ENCODE peak calls at places on chromosomes 12 and 14, in six cellular contexts. T is H1, K is K562, F is HepG2, I is GM12891, Y is GM12878. S is an unnamed sample.

GRCh38 chr12:76636141-76636692 is 76.6 kb upstream of the OSBPL8 start:
- DNase-seq in K (peak; percentile 40), I (no peak), T (no peak), F (no peak), Y (no peak), S (no peak)

GRCh38 chr12:15540469-15540872 is 218.2 kb downstream of the PTPRO start:
- DNase-seq in I (no peak), F (no peak), Y (no peak), K (no peak), T (no peak), S (no peak)

GRCh38 chr14:101241807-101242278 is 319.5 kb upstream of the DIO3 start:
- DNase-seq in K (no peak), T (no peak), Y (no peak), F (no peak), I (no peak), S (no peak)

GRCh38 chr14:69312608-69313007 is 52.6 kb downstream of the GALNT16 start:
- DNase-seq in F (no peak), I (no peak), T (no peak), Y (no peak), K (no peak), S (no peak)

GRCh38 chr12:52744493-52745156 is 32.5 kb downstream of the KRT76 start:
- DNase-seq in T (no peak), I (no peak), K (no peak), Y (no peak), F (no peak), S (no peak)

GRCh38 chr12:66921151-66921550 is 242.3 kb upstream of the GRIP1 start:
- DNase-seq in F (no peak), I (no peak), K (no peak), T (no peak), Y (no peak), S (no peak)

GRCh38 chr12:3820122-3820521 is 53.1 kb downstream of the PARP11 start:
- DNase-seq in I (no peak), T (no peak), K (no peak), Y (no peak), F (peak; percentile 24), S (no peak)

GRCh38 chr12:6430124-6430989 is 14.4 kb upstream of the CD27 start:
- DNase-seq in Y (no peak), K (peak; percentile 70), I (no peak), T (no peak), F (peak; percentile 72), S (no peak)

GRCh38 chr14:20603813-20604212 is 12.6 kb upstream of the RNASE12 start:
- DNase-seq in I (no peak), K (no peak), F (no peak), Y (no peak), T (no peak), S (no peak)

GRCh38 chr12:75959506-75959905 is 72.1 kb downstream of the PHLDA1 start:
- DNase-seq in I (no peak), T (no peak), Y (no peak), F (no peak), K (no peak), S (no peak)

GRCh38 chr14:71187633-71188356 is 280.5 kb downstream of the PCNX1 start:
- DNase-seq in T (no peak), F (no peak), K (no peak), Y (no peak), I (no peak), S (no peak)

GRCh38 chr14:24848427-24848826 is 201.5 kb downstream of the STXBP6 start:
- DNase-seq in I (no peak), T (no peak), K (no peak), Y (no peak), F (no peak), S (no peak)

GRCh38 chr14:99506269-99506668 is 25.1 kb downstream of the CCNK start:
- DNase-seq in I (no peak), Y (no peak), K (no peak), T (no peak), F (no peak), S (no peak)

GRCh38 chr14:38880643-38881567 is 222.1 kb downstream of the SEC23A start:
- DNase-seq in F (peak; percentile 28), I (no peak), T (no peak), K (no peak), Y (no peak), S (no peak)

GRCh38 chr14:83974647-83975163 is 1555.2 kb upstream of the FLRT2 start:
- DNase-seq in T (no peak), I (no peak), Y (no peak), K (no peak), F (no peak), S (no peak)

GRCh38 chr14:79549515-79549914 is 661.8 kb downstream of the DIO2 start:
- DNase-seq in F (no peak), I (no peak), Y (no peak), K (no peak), T (no peak), S (no peak)

GRCh38 chr14:105180598-105181528 is at the start of gene NUDT14:
- DNase-seq in K (peak; percentile 91), F (no peak), T (no peak), Y (no peak), I (peak; percentile 99), S (peak; percentile 97)

GRCh38 chr14:81727243-81727642 is 193.6 kb upstream of the SEL1L start:
- DNase-seq in I (no peak), T (no peak), K (no peak), Y (no peak), F (no peak), S (no peak)

DNA sequence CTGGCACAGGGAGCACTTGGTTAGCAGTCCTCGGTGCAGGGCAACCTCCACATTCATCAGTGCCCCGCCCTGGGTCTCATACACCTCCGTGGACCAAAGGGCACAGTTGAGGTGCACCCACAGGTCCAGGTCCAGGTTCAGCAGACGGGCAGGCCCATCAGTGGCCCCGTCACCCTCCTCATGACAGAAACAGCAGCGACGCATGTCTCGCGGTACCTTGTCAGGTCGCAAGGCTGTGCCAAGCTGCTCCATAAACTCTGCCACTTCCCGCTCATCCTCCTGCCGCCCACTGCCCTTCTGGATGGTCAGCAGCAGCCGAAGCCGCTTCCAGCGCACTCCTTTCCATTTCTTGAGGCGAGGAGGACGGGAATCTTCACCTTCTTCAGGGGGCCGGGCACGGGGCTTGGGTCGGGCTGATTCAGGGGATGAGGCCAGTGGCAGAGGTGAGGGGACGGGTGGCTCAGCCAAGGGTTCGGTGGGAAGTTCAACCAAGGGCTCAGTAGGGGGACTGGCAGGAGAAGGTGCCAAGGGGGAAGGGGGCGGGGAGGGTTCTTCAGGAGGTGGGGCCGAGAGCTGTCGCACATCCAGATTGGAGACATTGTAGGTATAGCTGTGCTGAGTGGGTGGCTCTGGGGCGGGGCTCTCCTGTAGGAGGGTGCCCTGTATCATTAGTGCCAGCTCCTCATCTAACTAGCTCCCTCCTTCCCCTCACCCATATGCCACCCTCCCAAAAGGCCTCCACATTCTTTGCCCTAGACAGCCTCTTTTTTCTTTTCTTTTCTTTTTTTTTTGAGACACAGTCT is 8.3 kb upstream of the PRKAG1 start:
- DNase-seq in F (no peak), I (no peak), K (no peak), Y (no peak), T (no peak), S (no peak)
- TF ChIP-seq TAF1 in F (no peak), I (no peak), K (no peak), Y (no peak), T (no peak), S (no peak)

DNA sequence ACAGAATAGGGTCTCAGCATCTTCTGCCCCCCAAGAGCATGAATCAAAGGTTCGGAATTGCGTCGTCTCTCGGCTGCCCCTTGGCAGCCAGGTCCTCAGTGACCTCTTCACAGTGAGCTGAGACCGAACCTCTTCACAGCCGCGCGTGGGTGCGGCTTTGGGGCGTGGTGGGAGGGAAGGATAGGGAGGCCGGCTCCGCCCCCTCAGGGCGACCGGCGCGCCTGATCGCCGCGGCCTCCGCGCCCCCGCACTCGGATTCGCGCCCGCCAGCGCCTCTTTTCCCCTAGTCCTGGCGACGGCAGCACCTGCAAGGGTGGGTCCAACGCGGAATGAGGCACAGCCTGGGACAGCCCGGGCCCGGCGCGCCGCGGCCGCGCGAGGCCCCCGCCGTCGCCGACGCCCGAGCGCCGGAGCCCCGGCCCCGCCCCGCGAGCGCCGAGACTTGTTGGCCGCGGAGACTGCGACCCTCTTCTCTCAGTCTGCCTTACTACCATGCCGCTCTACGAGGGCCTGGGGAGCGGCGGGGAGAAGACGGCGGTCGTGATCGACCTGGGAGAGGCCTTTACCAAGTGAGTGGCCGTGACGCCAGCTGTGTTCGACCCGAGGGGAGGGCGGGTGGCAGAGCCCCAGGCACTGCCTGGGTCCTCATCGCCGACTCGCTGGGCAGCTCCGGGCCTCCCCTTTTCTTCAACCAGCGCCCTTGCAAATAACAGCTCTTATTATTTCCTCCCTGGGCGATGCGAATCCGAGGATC is at the start of gene ACTR10:
- DNase-seq in F (peak; percentile 75), T (peak; percentile 29), Y (peak; percentile 55), I (peak; percentile 76), K (peak; percentile 85), S (peak; percentile 66)
- TF ChIP-seq POLR2A in F (peak; percentile 76), T (peak; percentile 71), Y (peak; percentile 86), I (peak; percentile 76), K (peak; percentile 71), S (peak; percentile 87)

GRCh38 chr14:67557656-67558055 is 24.6 kb downstream of the PLEKHH1 start:
- DNase-seq in F (no peak), I (no peak), Y (no peak), T (no peak), K (no peak), S (no peak)
- TF ChIP-seq TAF1 in F (no peak), I (no peak), Y (no peak), T (no peak), K (no peak), S (no peak)

GRCh38 chr12:26608706-26609105 is 224.3 kb downstream of the ITPR2 start:
- DNase-seq in I (no peak), F (no peak), Y (no peak), T (no peak), K (no peak), S (no peak)
- TF ChIP-seq POLR2A in I (no peak), F (no peak), Y (no peak), T (no peak), K (no peak), S (no peak)

DNA sequence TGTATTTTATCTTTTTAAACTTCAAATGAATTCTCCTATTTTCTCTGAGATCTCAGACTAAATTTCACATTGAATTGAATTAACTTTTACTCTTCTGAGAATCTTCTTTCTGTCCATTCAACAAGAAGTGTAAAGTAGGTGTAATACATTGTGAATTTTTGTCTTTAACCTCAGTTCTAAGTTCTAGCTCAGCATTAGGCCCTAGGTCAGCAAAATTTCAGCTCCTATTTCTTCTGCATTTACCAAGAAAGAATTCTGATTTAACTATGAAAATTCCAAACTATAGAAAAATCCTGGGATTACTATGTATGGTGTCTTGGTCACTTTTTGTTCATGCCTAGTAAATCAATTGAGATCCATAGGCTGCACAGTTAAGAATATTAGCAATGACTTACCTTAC is 110.9 kb upstream of the MYF6 start:
- DNase-seq in K (no peak), Y (no peak), T (no peak), F (no peak), I (no peak), S (no peak)
- TF ChIP-seq TAF1 in K (no peak), Y (no peak), T (no peak), F (no peak), I (no peak), S (no peak)

S was measured in GM12892.